ENCODE peak calls at places on chromosomes 7 and 10, in nine cellular contexts. D, L, Q, T, A, B, C, R and Z are unnamed samples.

GRCh38 chr10:70926215-70927000 is 38.0 kb upstream of the PCBD1 start:
- DNase-seq in D (no peak), L (no peak), Q (no peak), T (peak; percentile 49), A (no peak), B (no peak), C (no peak), R (no peak), Z (no peak)

GRCh38 chr7:153297141-153297540 is 537.6 kb downstream of the ACTR3B start:
- DNase-seq in D (no peak), L (no peak), Q (no peak), T (no peak), A (no peak), B (no peak), C (no peak), R (no peak), Z (no peak)

GRCh38 chr7:93964813-93965212 is 39.3 kb downstream of the BET1 start:
- DNase-seq in D (no peak), L (no peak), Q (no peak), T (no peak), A (no peak), B (no peak), C (no peak), R (no peak), Z (no peak)

GRCh38 chr10:116296358-116296757 is 23.4 kb upstream of the GFRA1 start:
- DNase-seq in D (no peak), L (no peak), Q (no peak), T (no peak), A (no peak), B (no peak), C (no peak), R (no peak), Z (no peak)

GRCh38 chr10:101446947-101447346 is 93.0 kb downstream of the BTRC start:
- DNase-seq in D (no peak), L (no peak), Q (no peak), T (peak; percentile 30), A (no peak), B (no peak), C (no peak), R (no peak), Z (no peak)

GRCh38 chr10:87700031-87700796 is 40.5 kb downstream of the PAPSS2 start:
- DNase-seq in D (no peak), L (no peak), Q (no peak), T (no peak), A (no peak), B (no peak), C (no peak), R (no peak), Z (no peak)

GRCh38 chr10:47164126-47164799 is 135.7 kb upstream of the GDF10 start:
- DNase-seq in D (no peak), L (no peak), Q (no peak), T (no peak), A (no peak), B (no peak), C (no peak), R (no peak), Z (no peak)

GRCh38 chr7:6251653-6252052 is 20.8 kb downstream of the CYTH3 start:
- DNase-seq in D (no peak), L (no peak), Q (no peak), T (no peak), A (no peak), B (no peak), C (no peak), R (no peak), Z (no peak)

GRCh38 chr10:28710227-28710889 is 33.0 kb downstream of the BAMBI start:
- DNase-seq in D (no peak), L (no peak), Q (peak; percentile 64), T (no peak), A (no peak), B (no peak), C (no peak), R (no peak), Z (no peak)

GRCh38 chr10:85420501-85421191 is 945.9 kb downstream of the GRID1 start:
- DNase-seq in D (no peak), L (no peak), Q (no peak), T (no peak), A (no peak), B (no peak), C (no peak), R (no peak), Z (no peak)

GRCh38 chr10:101609481-101609880 is 21.4 kb downstream of the DPCD start:
- DNase-seq in D (peak; percentile 24), L (no peak), Q (no peak), T (no peak), A (no peak), B (no peak), C (no peak), R (no peak), Z (no peak)

GRCh38 chr10:119520283-119520682 is 22.2 kb downstream of the RGS10 start:
- DNase-seq in D (no peak), L (no peak), Q (no peak), T (no peak), A (no peak), B (no peak), C (no peak), R (no peak), Z (no peak)

GRCh38 chr7:114175140-114175539 is 239.5 kb upstream of the FOXP2 start:
- DNase-seq in D (no peak), L (no peak), Q (no peak), T (no peak), A (no peak), B (no peak), C (no peak), R (no peak), Z (no peak)

GRCh38 chr7:156050636-156051569 is 238.6 kb upstream of the SHH start:
- DNase-seq in D (no peak), L (no peak), Q (no peak), T (no peak), A (no peak), B (no peak), C (no peak), R (no peak), Z (no peak)

GRCh38 chr10:113335603-113336002 is 217.2 kb upstream of the HABP2 start:
- DNase-seq in D (peak; percentile 63), L (no peak), Q (no peak), T (no peak), A (no peak), B (no peak), C (no peak), R (no peak), Z (no peak)

GRCh38 chr7:20796565-20796964 is 9.9 kb upstream of the SP8 start:
- DNase-seq in D (no peak), L (no peak), Q (no peak), T (no peak), A (no peak), B (no peak), C (no peak), R (no peak), Z (no peak)

GRCh38 chr7:100372256-100372655 is 1.0 kb upstream of the PILRA start:
- DNase-seq in D (no peak), L (no peak), Q (no peak), T (no peak), A (no peak), B (no peak), C (peak; percentile 66), R (no peak), Z (no peak)

GRCh38 chr10:12707461-12708185 is 293.9 kb downstream of the CCDC3 start:
- DNase-seq in D (peak; percentile 99), L (peak; percentile 92), Q (peak; percentile 61), T (peak; percentile 60), A (peak; percentile 24), B (no peak), C (no peak), R (no peak), Z (no peak)
- H3K4me1 ChIP-seq in D (peaks cover 63% of the 10 kb centered on the region), L (peaks cover 86% of the 10 kb centered on the region), Q (peaks cover 9% of the 10 kb centered on the region), T (peaks cover 27% of the 10 kb centered on the region), A (peaks cover 6% of the 10 kb centered on the region), B (no peaks in the 10 kb centered on the region), C (peaks cover 30% of the 10 kb centered on the region), R (peaks cover 20% of the 10 kb centered on the region), Z (no peaks in the 10 kb centered on the region)

GRCh38 chr7:73894851-73895441 is 34.0 kb downstream of the TMEM270 start:
- DNase-seq in D (no peak), L (peak; percentile 67), Q (peak; percentile 62), T (peak; percentile 76), A (no peak), B (no peak), C (peak; percentile 37), R (no peak), Z (no peak)
- TF ChIP-seq CTCF in D (no peak), L (no peak), Q (no peak), T (peak; percentile 15), A (no peak), B (no peak), C (no peak), R (no peak), Z (no peak)

GRCh38 chr10:79241990-79242619 is 105.2 kb upstream of the PPIF start:
- DNase-seq in D (peak; percentile 51), L (no peak), Q (peak; percentile 65), T (peak; percentile 86), A (peak; percentile 58), B (peak; percentile 84), C (peak; percentile 84), R (peak; percentile 59), Z (peak; percentile 44)

GRCh38 chr10:79241629-79241989 is 105.7 kb upstream of the PPIF start:
- DNase-seq in D (peak; percentile 36), L (no peak), Q (no peak), T (no peak), A (no peak), B (no peak), C (no peak), R (no peak), Z (no peak)

GRCh38 chr10:79243211-79244067 is 103.8 kb upstream of the PPIF start:
- DNase-seq in D (peak; percentile 44), L (no peak), Q (no peak), T (peak; percentile 67), A (peak; percentile 46), B (no peak), C (no peak), R (peak; percentile 87), Z (no peak)

GRCh38 chr10:79244068-79244442 is 103.2 kb upstream of the PPIF start:
- DNase-seq in D (peak; percentile 32), L (no peak), Q (no peak), T (no peak), A (no peak), B (no peak), C (no peak), R (no peak), Z (no peak)

GRCh38 chr10:79242620-79243152 is 104.6 kb upstream of the PPIF start:
- DNase-seq in D (peak; percentile 71), L (no peak), Q (peak; percentile 74), T (peak; percentile 75), A (peak; percentile 46), B (peak; percentile 58), C (peak; percentile 48), R (peak; percentile 76), Z (no peak)
- TF ChIP-seq POLR2A in D (no peak), L (no peak), Q (no peak), T (no peak), A (no peak), B (no peak), C (no peak), R (no peak), Z (no peak)

GRCh38 chr7:117123311-117123926 is 170.1 kb downstream of the ST7 start:
- DNase-seq in D (no peak), L (no peak), Q (no peak), T (no peak), A (no peak), B (no peak), C (no peak), R (no peak), Z (no peak)
- H3K4me1 ChIP-seq in D (peaks cover 20% of the 10 kb centered on the region), L (peaks cover 58% of the 10 kb centered on the region), Q (no peaks in the 10 kb centered on the region), T (peaks cover 26% of the 10 kb centered on the region), A (peaks cover 12% of the 10 kb centered on the region), B (no peaks in the 10 kb centered on the region), C (peaks cover 11% of the 10 kb centered on the region), R (peaks cover 5% of the 10 kb centered on the region), Z (no peaks in the 10 kb centered on the region)